ENCODE peak calls at places on chromosomes 2 and 18, in ten cellular contexts. L is psoas muscle; A is neuronal stem cell; N is cardiac muscle cell; B is pancreas; K is heart right ventricle; O is GM23248; J is stomach; G is CD4-positive, alpha-beta memory T cell; P is breast epithelium. Z is an unnamed sample. For H3K4me1 and H3K9me3, the result is how much of the 10 kb centered on the place peaks cover.

GRCh38 chr2:207254526-207255464 is 89.0 kb upstream of the KLF7 start:
- DNase-seq in L (no peak), A (no peak), N (no peak), B (no peak), K (no peak), O (peak), J (no peak), G (no peak), P (no peak), Z (no peak)

GRCh38 chr18:12422936-12423335 is 15.2 kb downstream of the PRELID3A start:
- DNase-seq in L (no peak), A (no peak), N (no peak), B (no peak), K (no peak), O (no peak), J (no peak), G (no peak), P (no peak), Z (no peak)

GRCh38 chr2:232365621-232366321 is 12.8 kb upstream of the ALPP start:
- DNase-seq in L (peak), A (no peak), N (no peak), B (no peak), K (no peak), O (peak), J (no peak), G (no peak), P (peak), Z (no peak)

GRCh38 chr2:152606081-152606480 is 111.2 kb downstream of the PRPF40A start:
- DNase-seq in L (no peak), A (no peak), N (no peak), B (no peak), K (no peak), O (peak), J (no peak), G (no peak), P (no peak), Z (no peak)

GRCh38 chr2:202172439-202173191 is 65.8 kb downstream of the SUMO1 start:
- DNase-seq in L (no peak), A (no peak), N (no peak), B (no peak), K (no peak), O (no peak), J (no peak), G (no peak), P (no peak), Z (no peak)

GRCh38 chr2:33583194-33583938 is 15.7 kb downstream of the FAM98A start:
- DNase-seq in L (no peak), A (peak), N (peak), B (no peak), K (no peak), O (peak), J (no peak), G (peak), P (no peak), Z (no peak)

GRCh38 chr18:73487956-73488355 is 620.2 kb upstream of the NETO1 start:
- DNase-seq in L (no peak), A (no peak), N (no peak), B (no peak), K (no peak), O (peak), J (no peak), G (no peak), P (no peak), Z (no peak)

GRCh38 chr2:120516323-120517314 is 170.7 kb downstream of the INHBB start:
- DNase-seq in L (no peak), A (no peak), N (no peak), B (no peak), K (no peak), O (no peak), J (no peak), G (no peak), P (no peak), Z (no peak)

GRCh38 chr2:73823916-73824523 is 4.7 kb upstream of the STAMBP start:
- DNase-seq in L (no peak), A (peak), N (peak), B (no peak), K (no peak), O (peak), J (no peak), G (peak), P (no peak), Z (no peak)

GRCh38 chr2:95273911-95274290 is 348 bp upstream of the PROM2 start:
- DNase-seq in L (no peak), A (no peak), N (no peak), B (no peak), K (no peak), O (no peak), J (no peak), G (no peak), P (no peak), Z (no peak)

GRCh38 chr18:61738042-61738441 is 154.8 kb downstream of the RNF152 start:
- DNase-seq in L (no peak), A (no peak), N (no peak), B (no peak), K (no peak), O (no peak), J (no peak), G (no peak), P (no peak), Z (no peak)

GRCh38 chr2:220000080-220000479 is 372.6 kb downstream of the SLC4A3 start:
- DNase-seq in L (no peak), A (no peak), N (no peak), B (no peak), K (no peak), O (no peak), J (no peak), G (no peak), P (no peak), Z (no peak)

GRCh38 chr2:211181626-211182025 is 625.2 kb downstream of the CPS1 start:
- DNase-seq in L (no peak), A (no peak), N (peak), B (no peak), K (no peak), O (no peak), J (no peak), G (no peak), P (no peak), Z (no peak)

GRCh38 chr18:8615397-8616025 is 6.3 kb downstream of the RAB12 start:
- DNase-seq in L (no peak), A (no peak), N (no peak), B (no peak), K (no peak), O (peak), J (no peak), G (no peak), P (no peak), Z (peak)

GRCh38 chr2:186345745-186346144 is 140.3 kb upstream of the ZC3H15 start:
- DNase-seq in L (no peak), A (no peak), N (no peak), B (no peak), K (no peak), O (no peak), J (no peak), G (no peak), P (no peak), Z (no peak)

GRCh38 chr2:186347472-186347871 is 138.6 kb upstream of the ZC3H15 start:
- DNase-seq in L (no peak), A (no peak), N (no peak), B (no peak), K (no peak), O (peak), J (no peak), G (no peak), P (no peak), Z (no peak)

GRCh38 chr2:186349508-186349907 is 136.6 kb upstream of the ZC3H15 start:
- DNase-seq in L (no peak), A (no peak), N (no peak), B (no peak), K (no peak), O (peak), J (no peak), G (no peak), P (no peak), Z (no peak)

GRCh38 chr2:186346216-186346615 is 139.8 kb upstream of the ZC3H15 start:
- DNase-seq in L (no peak), A (no peak), N (no peak), B (no peak), K (no peak), O (no peak), J (no peak), G (no peak), P (no peak), Z (no peak)

GRCh38 chr2:186348200-186348599 is 137.9 kb upstream of the ZC3H15 start:
- DNase-seq in L (no peak), A (no peak), N (no peak), B (no peak), K (no peak), O (peak), J (no peak), G (no peak), P (no peak), Z (no peak)
- H3K4me1 ChIP-seq in L (under half), A (under half), N (under half), B (under half), K (under half), O (under half), J (under half), G (under half), P (under half), Z (under half)

DNA sequence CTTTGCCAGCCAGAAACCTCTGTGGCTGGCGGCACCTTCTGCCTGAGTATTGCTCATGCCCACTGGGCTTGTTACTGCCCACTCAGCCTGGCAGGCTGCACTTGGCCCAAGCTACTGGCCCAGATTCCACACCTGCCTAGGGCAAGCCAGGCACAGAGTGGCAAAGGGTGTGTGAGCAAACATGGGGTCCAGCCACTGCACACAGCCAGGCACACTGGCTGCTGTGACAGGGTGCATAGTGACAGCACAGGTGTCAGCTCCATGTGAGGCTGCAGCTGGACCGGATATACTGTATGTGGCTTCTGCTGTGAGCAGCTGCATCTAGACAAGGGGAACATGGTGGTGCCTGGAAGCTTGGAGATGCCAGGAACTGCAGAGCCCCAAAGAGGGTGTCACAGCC is 113.9 kb downstream of the COPS8 start:
- DNase-seq in L (no peak), A (no peak), N (no peak), B (no peak), K (no peak), O (peak), J (no peak), G (no peak), P (no peak), Z (no peak)
- H3K4me3 ChIP-seq in L (no peak), A (no peak), N (no peak), B (no peak), K (no peak), O (no peak), J (no peak), G (no peak), P (no peak), Z (no peak)

DNA sequence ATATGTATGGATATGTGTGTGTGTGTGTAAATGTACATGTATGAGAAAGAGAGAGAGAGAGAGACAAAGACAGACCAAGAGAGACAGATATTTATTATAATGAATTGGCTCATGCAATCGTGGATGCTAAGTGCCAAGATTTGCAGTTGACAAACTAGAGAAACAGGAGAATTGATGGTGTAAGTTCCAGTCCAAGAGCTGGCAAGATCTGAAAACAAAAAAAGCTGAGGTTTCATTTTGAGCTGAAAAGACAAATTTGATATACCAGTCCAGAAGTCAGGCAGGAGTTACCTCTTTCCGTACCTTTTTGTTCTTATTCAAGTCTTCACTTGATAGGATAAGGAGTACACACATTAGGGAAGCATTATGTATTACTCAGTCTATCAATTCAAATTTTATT is 157.8 kb downstream of the COPS8 start:
- DNase-seq in L (no peak), A (no peak), N (no peak), B (no peak), K (no peak), O (no peak), J (no peak), G (no peak), P (no peak), Z (no peak)
- H3K9me3 ChIP-seq in L (under half), A (under half), N (under half), B (under half), K (under half), O (under half), J (under half), G (under half), P (under half), Z (under half)

DNA sequence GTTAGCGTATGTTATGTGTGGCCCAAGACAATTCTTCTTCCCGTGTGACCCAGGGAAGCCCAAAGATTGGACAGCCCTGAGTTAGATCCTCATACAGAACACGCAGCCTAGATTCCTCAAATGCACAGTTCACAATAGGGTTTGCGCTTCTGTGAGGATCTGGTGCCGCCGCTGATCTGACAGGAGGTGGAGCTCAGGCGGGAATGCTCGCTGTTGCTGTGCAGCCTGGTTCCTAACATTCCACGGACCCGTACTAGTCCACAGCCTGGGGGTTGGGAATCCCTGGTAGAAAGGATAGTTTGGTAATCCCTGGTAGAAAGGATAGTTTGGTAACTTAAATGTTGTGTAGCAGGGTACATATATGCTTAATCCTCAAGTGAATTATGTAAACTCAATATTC is 27.0 kb downstream of the MAPRE3 start:
- DNase-seq in L (no peak), A (peak), N (no peak), B (no peak), K (no peak), O (no peak), J (no peak), G (no peak), P (no peak), Z (no peak)
- H3K4me1 ChIP-seq in L (under half), A (under half), N (under half), B (under half), K (under half), O (under half), J (under half), G (under half), P (under half), Z (under half)

GRCh38 chr18:13804305-13804704 is 19.6 kb upstream of the MC5R start:
- DNase-seq in L (no peak), A (no peak), N (no peak), B (no peak), K (no peak), O (no peak), J (no peak), G (no peak), P (no peak), Z (no peak)

GRCh38 chr18:13800505-13801259 is 23.3 kb upstream of the MC5R start:
- DNase-seq in L (peak), A (peak), N (peak), B (peak), K (peak), O (peak), J (peak), G (no peak), P (peak), Z (peak)

GRCh38 chr18:13797157-13797611 is 26.8 kb upstream of the MC5R start:
- DNase-seq in L (no peak), A (no peak), N (no peak), B (no peak), K (no peak), O (no peak), J (no peak), G (no peak), P (no peak), Z (no peak)

GRCh38 chr18:13799396-13799795 is 24.6 kb upstream of the MC5R start:
- DNase-seq in L (no peak), A (no peak), N (no peak), B (no peak), K (no peak), O (no peak), J (no peak), G (no peak), P (no peak), Z (no peak)

GRCh38 chr18:13801260-13801601 is 22.7 kb upstream of the MC5R start:
- DNase-seq in L (no peak), A (no peak), N (no peak), B (no peak), K (no peak), O (no peak), J (no peak), G (no peak), P (no peak), Z (no peak)
- H3K4me3 ChIP-seq in L (peak), A (peak), N (peak), B (peak), K (peak), O (peak), J (peak), G (no peak), P (peak), Z (peak)

GRCh38 chr2:89820248-89820647 is 1128.8 kb downstream of the RPIA start:
- DNase-seq in L (no peak), A (no peak), N (no peak), B (no peak), K (no peak), O (no peak), J (no peak), G (no peak), P (no peak), Z (no peak)

GRCh38 chr2:89823556-89823955 is 1132.1 kb downstream of the RPIA start:
- DNase-seq in L (no peak), A (no peak), N (no peak), B (no peak), K (no peak), O (no peak), J (no peak), G (no peak), P (no peak), Z (no peak)

GRCh38 chr2:89819809-89820208 is 1128.3 kb downstream of the RPIA start:
- DNase-seq in L (no peak), A (no peak), N (no peak), B (no peak), K (no peak), O (no peak), J (no peak), G (no peak), P (no peak), Z (no peak)

GRCh38 chr2:89821455-89821945 is 1130.0 kb downstream of the RPIA start:
- DNase-seq in L (no peak), A (no peak), N (no peak), B (no peak), K (no peak), O (no peak), J (no peak), G (no peak), P (no peak), Z (no peak)

GRCh38 chr2:89818873-89819272 is 1127.4 kb downstream of the RPIA start:
- DNase-seq in L (no peak), A (no peak), N (no peak), B (no peak), K (no peak), O (no peak), J (no peak), G (no peak), P (no peak), Z (no peak)
- H3K9me3 ChIP-seq in L (half or more), A (under half), N (half or more), B (under half), K (half or more), O (under half), J (under half), G (half or more), P (half or more), Z (under half)

DNA sequence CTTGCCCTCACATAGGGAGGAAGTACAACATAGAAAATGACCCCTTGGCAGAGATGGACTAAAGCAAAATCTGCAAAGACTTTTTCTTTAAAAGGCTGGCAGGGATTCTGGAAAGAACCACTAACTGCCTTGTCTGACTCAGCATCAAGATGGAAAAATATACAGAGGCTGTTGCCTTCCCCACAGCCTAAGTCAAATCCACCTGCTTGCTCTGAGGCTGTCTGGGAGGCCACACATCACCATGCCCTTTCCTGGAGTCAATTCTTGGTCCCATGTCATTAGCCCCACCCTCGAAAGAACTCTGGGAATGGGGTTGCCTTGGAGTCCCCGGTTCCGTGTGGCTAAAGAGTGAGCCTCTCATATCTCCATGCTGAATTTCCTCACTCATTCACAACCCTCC is 39.5 kb downstream of the BMP10 start:
- DNase-seq in L (no peak), A (no peak), N (no peak), B (no peak), K (no peak), O (peak), J (no peak), G (no peak), P (no peak), Z (no peak)
- H3K4me1 ChIP-seq in L (under half), A (under half), N (under half), B (under half), K (under half), O (under half), J (under half), G (half or more), P (under half), Z (under half)

GRCh38 chr2:160428425-160428763 is 65.2 kb downstream of the RBMS1 start:
- DNase-seq in L (no peak), A (no peak), N (no peak), B (no peak), K (no peak), O (no peak), J (no peak), G (no peak), P (no peak), Z (no peak)
- H3K4me3 ChIP-seq in L (peak), A (no peak), N (no peak), B (no peak), K (no peak), O (peak), J (peak), G (no peak), P (peak), Z (peak)

GRCh38 chr2:116924509-116924908 is 890.0 kb upstream of the DDX18 start:
- DNase-seq in L (no peak), A (no peak), N (no peak), B (no peak), K (no peak), O (no peak), J (no peak), G (no peak), P (no peak), Z (no peak)
- H3K9me3 ChIP-seq in L (under half), A (under half), N (under half), B (under half), K (under half), O (under half), J (under half), G (under half), P (under half), Z (under half)

GRCh38 chr2:36379710-36380448 is 24.3 kb downstream of the CRIM1 start:
- DNase-seq in L (no peak), A (no peak), N (no peak), B (no peak), K (no peak), O (no peak), J (no peak), G (no peak), P (no peak), Z (no peak)

GRCh38 chr2:36380624-36381481 is 25.3 kb downstream of the CRIM1 start:
- DNase-seq in L (peak), A (peak), N (no peak), B (peak), K (no peak), O (no peak), J (no peak), G (no peak), P (no peak), Z (no peak)

GRCh38 chr2:36382472-36382871 is 26.9 kb downstream of the CRIM1 start:
- DNase-seq in L (no peak), A (no peak), N (no peak), B (no peak), K (no peak), O (no peak), J (no peak), G (no peak), P (no peak), Z (no peak)

GRCh38 chr2:36385603-36386002 is 30.0 kb downstream of the CRIM1 start:
- DNase-seq in L (no peak), A (no peak), N (no peak), B (no peak), K (no peak), O (no peak), J (no peak), G (no peak), P (no peak), Z (no peak)

DNA sequence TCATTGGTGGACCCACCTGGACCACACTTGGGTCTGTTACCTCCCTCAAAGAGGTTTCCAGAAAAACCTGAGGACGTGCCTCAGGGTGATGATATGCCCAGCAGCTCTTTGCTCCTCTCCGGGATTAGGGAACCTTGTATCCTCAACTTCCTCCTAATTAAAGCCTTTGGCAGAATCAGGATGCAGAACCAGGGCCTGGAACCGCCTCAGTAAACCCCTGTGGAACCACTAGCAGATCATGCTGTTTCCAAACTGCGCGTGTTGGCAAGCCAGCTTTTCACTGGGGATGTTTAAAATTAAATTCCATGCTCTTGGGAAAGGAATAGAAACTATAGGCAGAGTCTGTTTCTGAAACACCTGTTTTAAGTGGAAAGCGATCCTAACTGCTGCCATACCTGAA is 26.4 kb downstream of the CRIM1 start:
- DNase-seq in L (no peak), A (no peak), N (no peak), B (no peak), K (no peak), O (no peak), J (no peak), G (no peak), P (no peak), Z (no peak)
- H3K4me1 ChIP-seq in L (half or more), A (under half), N (under half), B (under half), K (under half), O (half or more), J (under half), G (under half), P (under half), Z (under half)